ENCODE peak calls at places on chromosomes 3 and 15, in five cellular contexts. One of them, this sample, is unnamed.

GRCh38 chr3:177195242-177195940 is 1.9 kb downstream of the TBL1XR1 start:
- DNase-seq in HCT116: no peak
- DNase-seq in GM12878: no peak
- DNase-seq in H1: no peak
- DNase-seq in HepG2: no peak
- DNase-seq in this sample: peak

GRCh38 chr3:72233571-72233970 is 448.6 kb upstream of the PROK2 start:
- DNase-seq in HCT116: no peak
- DNase-seq in GM12878: no peak
- DNase-seq in H1: no peak
- DNase-seq in HepG2: no peak
- DNase-seq in this sample: no peak

GRCh38 chr15:62413147-62413546 is 248.1 kb upstream of the C2CD4B start:
- DNase-seq in HCT116: no peak
- DNase-seq in GM12878: no peak
- DNase-seq in H1: no peak
- DNase-seq in HepG2: no peak
- DNase-seq in this sample: no peak

GRCh38 chr3:124628865-124629264 is 101.4 kb upstream of the UMPS start:
- DNase-seq in HCT116: no peak
- DNase-seq in GM12878: no peak
- DNase-seq in H1: no peak
- DNase-seq in HepG2: no peak
- DNase-seq in this sample: no peak

GRCh38 chr3:39814007-39814406 is 4.6 kb downstream of the MYRIP start:
- DNase-seq in HCT116: no peak
- DNase-seq in GM12878: no peak
- DNase-seq in H1: no peak
- DNase-seq in HepG2: no peak
- DNase-seq in this sample: no peak

GRCh38 chr15:68386587-68387287 is 45.2 kb downstream of the ITGA11 start:
- DNase-seq in HCT116: no peak
- DNase-seq in GM12878: no peak
- DNase-seq in H1: peak
- DNase-seq in HepG2: no peak
- DNase-seq in this sample: no peak

GRCh38 chr15:59294574-59294960 is 78.1 kb downstream of the MYO1E start:
- DNase-seq in HCT116: no peak
- DNase-seq in GM12878: no peak
- DNase-seq in H1: no peak
- DNase-seq in HepG2: no peak
- DNase-seq in this sample: no peak

GRCh38 chr3:100947119-100947518 is 46.1 kb downstream of the ABI3BP start:
- DNase-seq in HCT116: no peak
- DNase-seq in GM12878: no peak
- DNase-seq in H1: no peak
- DNase-seq in HepG2: no peak
- DNase-seq in this sample: no peak

GRCh38 chr15:68730491-68731317 is 90.0 kb downstream of the ANP32A start:
- DNase-seq in HCT116: peak
- DNase-seq in GM12878: no peak
- DNase-seq in H1: peak
- DNase-seq in HepG2: peak
- DNase-seq in this sample: peak

GRCh38 chr15:36972704-36973103 is 127.6 kb downstream of the MEIS2 start:
- DNase-seq in HCT116: no peak
- DNase-seq in GM12878: no peak
- DNase-seq in H1: no peak
- DNase-seq in HepG2: no peak
- DNase-seq in this sample: no peak

GRCh38 chr15:43998607-43999006 is 171.8 kb downstream of the WDR76 start:
- DNase-seq in HCT116: no peak
- DNase-seq in GM12878: no peak
- DNase-seq in H1: no peak
- DNase-seq in HepG2: no peak
- DNase-seq in this sample: no peak

GRCh38 chr3:137514853-137515252 is 249.3 kb upstream of the SOX14 start:
- DNase-seq in HCT116: no peak
- DNase-seq in GM12878: no peak
- DNase-seq in H1: no peak
- DNase-seq in HepG2: no peak
- DNase-seq in this sample: no peak

GRCh38 chr15:92120082-92120481 is 266.6 kb downstream of the SLCO3A1 start:
- DNase-seq in HCT116: no peak
- DNase-seq in GM12878: no peak
- DNase-seq in H1: no peak
- DNase-seq in HepG2: no peak
- DNase-seq in this sample: no peak

GRCh38 chr15:101359365-101359947 is 64.4 kb upstream of the SNRPA1 start:
- DNase-seq in HCT116: no peak
- DNase-seq in GM12878: no peak
- DNase-seq in H1: peak
- DNase-seq in HepG2: no peak
- DNase-seq in this sample: no peak

GRCh38 chr15:48667701-48668100 is 22.2 kb upstream of the FBN1 start:
- DNase-seq in HCT116: no peak
- DNase-seq in GM12878: no peak
- DNase-seq in H1: no peak
- DNase-seq in HepG2: no peak
- DNase-seq in this sample: no peak

GRCh38 chr15:90365414-90366055 is 13.5 kb downstream of the ZNF774 start:
- DNase-seq in HCT116: no peak
- DNase-seq in GM12878: no peak
- DNase-seq in H1: no peak
- DNase-seq in HepG2: no peak
- DNase-seq in this sample: no peak

GRCh38 chr3:32963871-32964270 is 12.4 kb downstream of the CCR4 start:
- DNase-seq in HCT116: no peak
- DNase-seq in GM12878: no peak
- DNase-seq in H1: no peak
- DNase-seq in HepG2: no peak
- DNase-seq in this sample: no peak

GRCh38 chr15:76866716-76867321 is 38.3 kb downstream of the SCAPER start:
- DNase-seq in HCT116: peak
- DNase-seq in GM12878: no peak
- DNase-seq in H1: no peak
- DNase-seq in HepG2: peak
- DNase-seq in this sample: peak

GRCh38 chr3:128269796-128270195 is 116.5 kb downstream of the EEFSEC start:
- DNase-seq in HCT116: no peak
- DNase-seq in GM12878: no peak
- DNase-seq in H1: no peak
- DNase-seq in HepG2: no peak
- DNase-seq in this sample: no peak

GRCh38 chr3:142366434-142366833 is 81.4 kb downstream of the XRN1 start:
- DNase-seq in HCT116: peak
- DNase-seq in GM12878: no peak
- DNase-seq in H1: no peak
- DNase-seq in HepG2: peak
- DNase-seq in this sample: peak

GRCh38 chr3:66409771-66410355 is 91.0 kb downstream of the LRIG1 start:
- DNase-seq in HCT116: no peak
- DNase-seq in GM12878: no peak
- DNase-seq in H1: no peak
- DNase-seq in HepG2: no peak
- DNase-seq in this sample: no peak

GRCh38 chr3:128201158-128201755 is 48.0 kb downstream of the EEFSEC start:
- DNase-seq in HCT116: no peak
- DNase-seq in GM12878: no peak
- DNase-seq in H1: no peak
- DNase-seq in HepG2: no peak
- DNase-seq in this sample: no peak

GRCh38 chr15:22912256-22912655 is 67.9 kb downstream of the CYFIP1 start:
- DNase-seq in HCT116: no peak
- DNase-seq in GM12878: no peak
- DNase-seq in H1: no peak
- DNase-seq in HepG2: no peak
- DNase-seq in this sample: no peak

GRCh38 chr15:73109751-73110150 is 57.5 kb downstream of the NEO1 start:
- DNase-seq in HCT116: no peak
- DNase-seq in GM12878: no peak
- DNase-seq in H1: no peak
- DNase-seq in HepG2: no peak
- DNase-seq in this sample: no peak

GRCh38 chr3:99829844-99830243 is 12.2 kb downstream of the CMSS1 start:
- DNase-seq in HCT116: no peak
- DNase-seq in GM12878: no peak
- DNase-seq in H1: no peak
- DNase-seq in HepG2: no peak
- DNase-seq in this sample: no peak

GRCh38 chr3:158770254-158771017 is 31.4 kb upstream of the MFSD1 start:
- DNase-seq in HCT116: no peak
- DNase-seq in GM12878: no peak
- DNase-seq in H1: no peak
- DNase-seq in HepG2: no peak
- DNase-seq in this sample: no peak
- TF ChIP-seq JUND in HCT116: no peak
- TF ChIP-seq JUND in GM12878: no peak
- TF ChIP-seq JUND in H1: no peak
- TF ChIP-seq JUND in HepG2: no peak
- TF ChIP-seq JUND in this sample: no peak

GRCh38 chr3:16205156-16205870 is 30.8 kb downstream of the GALNT15 start:
- DNase-seq in HCT116: no peak
- DNase-seq in GM12878: no peak
- DNase-seq in H1: no peak
- DNase-seq in HepG2: no peak
- DNase-seq in this sample: peak

GRCh38 chr3:16203031-16203430 is 28.6 kb downstream of the GALNT15 start:
- DNase-seq in HCT116: no peak
- DNase-seq in GM12878: no peak
- DNase-seq in H1: no peak
- DNase-seq in HepG2: no peak
- DNase-seq in this sample: no peak

GRCh38 chr3:16204751-16205150 is 30.3 kb downstream of the GALNT15 start:
- DNase-seq in HCT116: no peak
- DNase-seq in GM12878: no peak
- DNase-seq in H1: no peak
- DNase-seq in HepG2: no peak
- DNase-seq in this sample: no peak

GRCh38 chr3:16207031-16207430 is 32.6 kb downstream of the GALNT15 start:
- DNase-seq in HCT116: no peak
- DNase-seq in GM12878: no peak
- DNase-seq in H1: no peak
- DNase-seq in HepG2: no peak
- DNase-seq in this sample: no peak

GRCh38 chr3:16203671-16204629 is 29.5 kb downstream of the GALNT15 start:
- DNase-seq in HCT116: no peak
- DNase-seq in GM12878: no peak
- DNase-seq in H1: no peak
- DNase-seq in HepG2: no peak
- DNase-seq in this sample: no peak
- TF ChIP-seq JUND in HCT116: no peak
- TF ChIP-seq JUND in GM12878: no peak
- TF ChIP-seq JUND in H1: no peak
- TF ChIP-seq JUND in HepG2: no peak
- TF ChIP-seq JUND in this sample: no peak

GRCh38 chr15:86968244-86968643 is 888.6 kb downstream of the AGBL1 start:
- DNase-seq in HCT116: no peak
- DNase-seq in GM12878: no peak
- DNase-seq in H1: no peak
- DNase-seq in HepG2: no peak
- DNase-seq in this sample: no peak
- TF ChIP-seq JUND in HCT116: no peak
- TF ChIP-seq JUND in GM12878: no peak
- TF ChIP-seq JUND in H1: no peak
- TF ChIP-seq JUND in HepG2: no peak
- TF ChIP-seq JUND in this sample: no peak

GRCh38 chr15:42996871-42997270 is 76.3 kb upstream of the TTBK2 start:
- DNase-seq in HCT116: no peak
- DNase-seq in GM12878: no peak
- DNase-seq in H1: no peak
- DNase-seq in HepG2: no peak
- DNase-seq in this sample: no peak
- TF ChIP-seq JUND in HCT116: no peak
- TF ChIP-seq JUND in GM12878: no peak
- TF ChIP-seq JUND in H1: no peak
- TF ChIP-seq JUND in HepG2: no peak
- TF ChIP-seq JUND in this sample: no peak

DNA sequence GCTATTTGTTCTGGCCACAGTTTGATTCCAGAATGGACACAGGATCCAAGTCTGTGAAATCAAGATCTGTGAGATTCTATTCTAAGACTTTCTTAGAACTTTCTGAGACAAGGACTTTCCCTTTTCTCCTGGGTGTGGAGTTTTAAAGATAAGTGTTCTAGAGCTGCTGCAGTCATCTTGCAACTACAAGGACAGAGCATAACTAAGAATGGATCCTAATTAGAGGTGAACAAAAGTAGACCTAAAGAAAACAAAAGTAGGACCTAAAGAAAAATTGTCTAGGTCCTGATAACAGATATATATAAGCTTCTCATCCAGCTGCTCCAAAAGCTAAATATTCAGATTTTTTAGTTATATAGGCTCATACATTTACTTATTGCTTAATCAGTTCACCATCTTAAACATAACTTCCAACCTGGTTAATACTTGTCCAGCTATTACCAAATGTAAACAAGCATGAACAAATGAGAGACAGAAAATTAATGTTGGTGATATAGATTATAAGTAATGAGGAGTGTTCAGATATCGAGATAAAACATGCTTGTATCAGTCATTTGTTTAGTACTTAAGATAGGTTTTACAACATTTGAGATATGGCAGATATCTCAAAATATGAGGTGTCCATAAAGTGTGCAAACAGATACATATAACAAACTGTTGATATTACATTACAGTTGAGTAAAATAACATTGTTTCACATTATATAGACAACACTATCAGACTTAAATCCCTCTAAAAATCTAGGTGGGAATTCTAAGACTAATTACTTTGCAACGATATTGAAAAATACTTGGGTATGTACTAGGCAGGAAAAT is 75.1 kb downstream of the CD200 start:
- DNase-seq in HCT116: no peak
- DNase-seq in GM12878: no peak
- DNase-seq in H1: no peak
- DNase-seq in HepG2: no peak
- DNase-seq in this sample: no peak
- TF ChIP-seq JUND in HCT116: no peak
- TF ChIP-seq JUND in GM12878: no peak
- TF ChIP-seq JUND in H1: no peak
- TF ChIP-seq JUND in HepG2: no peak
- TF ChIP-seq JUND in this sample: no peak

GRCh38 chr15:78414608-78415250 is 23.3 kb upstream of the IREB2 start:
- DNase-seq in HCT116: no peak
- DNase-seq in GM12878: no peak
- DNase-seq in H1: no peak
- DNase-seq in HepG2: no peak
- DNase-seq in this sample: no peak

GRCh38 chr15:78418239-78418638 is 19.8 kb upstream of the IREB2 start:
- DNase-seq in HCT116: no peak
- DNase-seq in GM12878: no peak
- DNase-seq in H1: no peak
- DNase-seq in HepG2: no peak
- DNase-seq in this sample: no peak

GRCh38 chr15:78419331-78419730 is 18.7 kb upstream of the IREB2 start:
- DNase-seq in HCT116: no peak
- DNase-seq in GM12878: no peak
- DNase-seq in H1: no peak
- DNase-seq in HepG2: no peak
- DNase-seq in this sample: no peak

GRCh38 chr15:78418681-78419080 is 19.3 kb upstream of the IREB2 start:
- DNase-seq in HCT116: no peak
- DNase-seq in GM12878: no peak
- DNase-seq in H1: no peak
- DNase-seq in HepG2: peak
- DNase-seq in this sample: no peak

GRCh38 chr15:78415284-78415683 is 22.7 kb upstream of the IREB2 start:
- DNase-seq in HCT116: peak
- DNase-seq in GM12878: no peak
- DNase-seq in H1: no peak
- DNase-seq in HepG2: no peak
- DNase-seq in this sample: peak
- TF ChIP-seq JUND in HCT116: no peak
- TF ChIP-seq JUND in GM12878: no peak
- TF ChIP-seq JUND in H1: no peak
- TF ChIP-seq JUND in HepG2: no peak
- TF ChIP-seq JUND in this sample: no peak